ENCODE peak calls at places on chromosome 12, in seven cellular contexts. One of them, this sample, is unnamed.

GRCh38 chr12:76307083-76307482 is 41.1 kb downstream of the BBS10 start:
- DNase-seq in GM19239: no peak
- DNase-seq in stimulated activated CD4-positive, alpha-beta T cell treated with anti-CD3 and anti-CD28 coated beads, Interleukin-2, amount 100 ng/mL, for 48 hours: no peak
- DNase-seq in NCI-H1694: no peak
- DNase-seq in effector memory CD8-positive, alpha-beta T cell: no peak
- DNase-seq in HTR-8/SVneo: no peak
- DNase-seq in EL: no peak
- DNase-seq in this sample: no peak

GRCh38 chr12:3469711-3470110 is 21.3 kb upstream of the PRMT8 start:
- DNase-seq in EL: no peak
- DNase-seq in stimulated activated CD4-positive, alpha-beta T cell treated with anti-CD3 and anti-CD28 coated beads, Interleukin-2, amount 100 ng/mL, for 48 hours: no peak
- DNase-seq in NCI-H1694: no peak
- DNase-seq in HTR-8/SVneo: no peak
- DNase-seq in effector memory CD8-positive, alpha-beta T cell: no peak
- DNase-seq in GM19239: no peak
- DNase-seq in this sample: no peak

GRCh38 chr12:122460641-122461040 is 38.2 kb upstream of the CLIP1 start:
- DNase-seq in NCI-H1694: no peak
- DNase-seq in GM19239: no peak
- DNase-seq in EL: no peak
- DNase-seq in stimulated activated CD4-positive, alpha-beta T cell treated with anti-CD3 and anti-CD28 coated beads, Interleukin-2, amount 100 ng/mL, for 48 hours: no peak
- DNase-seq in effector memory CD8-positive, alpha-beta T cell: no peak
- DNase-seq in HTR-8/SVneo: no peak
- DNase-seq in this sample: no peak

GRCh38 chr12:44369967-44370366 is 506.1 kb downstream of the NELL2 start:
- DNase-seq in GM19239: no peak
- DNase-seq in EL: no peak
- DNase-seq in NCI-H1694: no peak
- DNase-seq in HTR-8/SVneo: no peak
- DNase-seq in effector memory CD8-positive, alpha-beta T cell: no peak
- DNase-seq in stimulated activated CD4-positive, alpha-beta T cell treated with anti-CD3 and anti-CD28 coated beads, Interleukin-2, amount 100 ng/mL, for 48 hours: no peak
- DNase-seq in this sample: no peak

GRCh38 chr12:106692896-106693295 is 81.6 kb upstream of the RIC8B start:
- DNase-seq in GM19239: no peak
- DNase-seq in HTR-8/SVneo: no peak
- DNase-seq in EL: no peak
- DNase-seq in effector memory CD8-positive, alpha-beta T cell: no peak
- DNase-seq in stimulated activated CD4-positive, alpha-beta T cell treated with anti-CD3 and anti-CD28 coated beads, Interleukin-2, amount 100 ng/mL, for 48 hours: no peak
- DNase-seq in NCI-H1694: no peak
- DNase-seq in this sample: no peak

GRCh38 chr12:1773937-1774655 is 46.3 kb upstream of the LRTM2 start:
- DNase-seq in NCI-H1694: no peak
- DNase-seq in effector memory CD8-positive, alpha-beta T cell: no peak
- DNase-seq in GM19239: no peak
- DNase-seq in stimulated activated CD4-positive, alpha-beta T cell treated with anti-CD3 and anti-CD28 coated beads, Interleukin-2, amount 100 ng/mL, for 48 hours: no peak
- DNase-seq in HTR-8/SVneo: peak
- DNase-seq in EL: no peak
- DNase-seq in this sample: no peak

GRCh38 chr12:2624543-2625266 is 170.1 kb upstream of the FKBP4 start:
- DNase-seq in NCI-H1694: peak
- DNase-seq in EL: peak
- DNase-seq in GM19239: no peak
- DNase-seq in HTR-8/SVneo: peak
- DNase-seq in stimulated activated CD4-positive, alpha-beta T cell treated with anti-CD3 and anti-CD28 coated beads, Interleukin-2, amount 100 ng/mL, for 48 hours: no peak
- DNase-seq in effector memory CD8-positive, alpha-beta T cell: no peak
- DNase-seq in this sample: no peak

GRCh38 chr12:118299791-118300460 is 72.8 kb downstream of the TAOK3 start:
- DNase-seq in HTR-8/SVneo: no peak
- DNase-seq in effector memory CD8-positive, alpha-beta T cell: no peak
- DNase-seq in EL: no peak
- DNase-seq in stimulated activated CD4-positive, alpha-beta T cell treated with anti-CD3 and anti-CD28 coated beads, Interleukin-2, amount 100 ng/mL, for 48 hours: no peak
- DNase-seq in GM19239: no peak
- DNase-seq in NCI-H1694: no peak
- DNase-seq in this sample: no peak

GRCh38 chr12:1277905-1278304 is 286.9 kb downstream of the ERC1 start:
- DNase-seq in stimulated activated CD4-positive, alpha-beta T cell treated with anti-CD3 and anti-CD28 coated beads, Interleukin-2, amount 100 ng/mL, for 48 hours: no peak
- DNase-seq in effector memory CD8-positive, alpha-beta T cell: peak
- DNase-seq in NCI-H1694: no peak
- DNase-seq in GM19239: no peak
- DNase-seq in HTR-8/SVneo: no peak
- DNase-seq in EL: no peak
- DNase-seq in this sample: no peak

GRCh38 chr12:63911336-63911735 is 66.8 kb downstream of the SRGAP1 start:
- DNase-seq in NCI-H1694: no peak
- DNase-seq in HTR-8/SVneo: no peak
- DNase-seq in stimulated activated CD4-positive, alpha-beta T cell treated with anti-CD3 and anti-CD28 coated beads, Interleukin-2, amount 100 ng/mL, for 48 hours: no peak
- DNase-seq in GM19239: no peak
- DNase-seq in effector memory CD8-positive, alpha-beta T cell: no peak
- DNase-seq in EL: no peak
- DNase-seq in this sample: no peak

GRCh38 chr12:90823859-90824258 is 131.1 kb downstream of the CCER1 start:
- DNase-seq in stimulated activated CD4-positive, alpha-beta T cell treated with anti-CD3 and anti-CD28 coated beads, Interleukin-2, amount 100 ng/mL, for 48 hours: no peak
- DNase-seq in EL: no peak
- DNase-seq in NCI-H1694: no peak
- DNase-seq in HTR-8/SVneo: no peak
- DNase-seq in effector memory CD8-positive, alpha-beta T cell: no peak
- DNase-seq in GM19239: no peak
- DNase-seq in this sample: no peak

GRCh38 chr12:119949145-119949544 is 39.9 kb upstream of the BICDL1 start:
- DNase-seq in stimulated activated CD4-positive, alpha-beta T cell treated with anti-CD3 and anti-CD28 coated beads, Interleukin-2, amount 100 ng/mL, for 48 hours: no peak
- DNase-seq in NCI-H1694: peak
- DNase-seq in HTR-8/SVneo: no peak
- DNase-seq in effector memory CD8-positive, alpha-beta T cell: no peak
- DNase-seq in GM19239: no peak
- DNase-seq in EL: no peak
- DNase-seq in this sample: no peak

GRCh38 chr12:111624540-111624939 is 25.4 kb upstream of the ATXN2 start:
- DNase-seq in EL: no peak
- DNase-seq in NCI-H1694: no peak
- DNase-seq in effector memory CD8-positive, alpha-beta T cell: no peak
- DNase-seq in HTR-8/SVneo: no peak
- DNase-seq in stimulated activated CD4-positive, alpha-beta T cell treated with anti-CD3 and anti-CD28 coated beads, Interleukin-2, amount 100 ng/mL, for 48 hours: no peak
- DNase-seq in GM19239: no peak
- DNase-seq in this sample: no peak

GRCh38 chr12:104353012-104353981 is 49.8 kb downstream of the EID3 start:
- DNase-seq in NCI-H1694: no peak
- DNase-seq in stimulated activated CD4-positive, alpha-beta T cell treated with anti-CD3 and anti-CD28 coated beads, Interleukin-2, amount 100 ng/mL, for 48 hours: no peak
- DNase-seq in effector memory CD8-positive, alpha-beta T cell: no peak
- DNase-seq in EL: no peak
- DNase-seq in GM19239: no peak
- DNase-seq in HTR-8/SVneo: no peak
- DNase-seq in this sample: no peak

This sample was measured in RCC 7860.